ENCODE peak calls at places on chromosome 22, in six cellular contexts. A is GM23248, M is PC-3, J is PC-9, D is HCT116, Y is GM12878. R is an unnamed sample.

GRCh38 chr22:23777776-23778575 is 5.3 kb downstream of the MMP11 start:
- DNase-seq in A (no peak), M (no peak), J (no peak), D (no peak), Y (no peak), R (no peak)

GRCh38 chr22:47535681-47536080 is 773.2 kb downstream of the TBC1D22A start:
- DNase-seq in A (no peak), M (no peak), J (no peak), D (no peak), Y (no peak), R (no peak)

GRCh38 chr22:24935771-24936483 is 10.6 kb downstream of the LHFPL7 start:
- DNase-seq in A (no peak), M (no peak), J (no peak), D (no peak), Y (no peak), R (no peak)

GRCh38 chr22:33018232-33018864 is 39.8 kb downstream of the SYN3 start:
- DNase-seq in A (peak; percentile 65), M (peak; percentile 46), J (peak; percentile 50), D (peak; percentile 18), Y (peak; percentile 8), R (peak; percentile 56)

GRCh38 chr22:32789797-32790620 is 11.5 kb upstream of the TIMP3 start:
- DNase-seq in A (peak; percentile 19), M (no peak), J (no peak), D (no peak), Y (no peak), R (no peak)

GRCh38 chr22:36590441-36591056 is 61.6 kb upstream of the EIF3D start:
- DNase-seq in A (no peak), M (no peak), J (no peak), D (no peak), Y (no peak), R (no peak)

GRCh38 chr22:38570841-38571364 is 920 bp upstream of the DMC1 start:
- DNase-seq in A (peak; percentile 62), M (peak; percentile 35), J (peak; percentile 35), D (peak; percentile 7), Y (no peak), R (peak; percentile 65)

GRCh38 chr22:50735739-50736030 is 2.3 kb upstream of the ACR start:
- DNase-seq in A (no peak), M (no peak), J (no peak), D (no peak), Y (no peak), R (no peak)

GRCh38 chr22:40908895-40909294 is 42.3 kb upstream of the RBX1 start:
- DNase-seq in A (no peak), M (no peak), J (no peak), D (no peak), Y (no peak), R (no peak)

GRCh38 chr22:50544078-50544745 is 1.5 kb upstream of the KLHDC7B start:
- DNase-seq in A (peak; percentile 90), M (no peak), J (peak; percentile 82), D (no peak), Y (no peak), R (peak; percentile 73)

GRCh38 chr22:47177334-47177815 is 414.9 kb downstream of the TBC1D22A start:
- DNase-seq in A (no peak), M (no peak), J (no peak), D (no peak), Y (no peak), R (no peak)

GRCh38 chr22:23772315-23773246 is at the start of gene MMP11:
- DNase-seq in A (peak; percentile 70), M (peak; percentile 29), J (peak; percentile 30), D (no peak), Y (no peak), R (peak; percentile 50)

GRCh38 chr22:35154937-35155387 is 89.0 kb downstream of the ISX start:
- DNase-seq in A (peak; percentile 70), M (peak; percentile 71), J (peak; percentile 50), D (peak; percentile 57), Y (no peak), R (peak; percentile 33)

GRCh38 chr22:35947794-35948425 is 80.7 kb downstream of the RBFOX2 start:
- DNase-seq in A (peak; percentile 29), M (peak; percentile 58), J (no peak), D (no peak), Y (no peak), R (no peak)

GRCh38 chr22:37581534-37581933 is 1.6 kb upstream of the LGALS2 start:
- DNase-seq in A (peak; percentile 36), M (peak; percentile 54), J (peak; percentile 69), D (no peak), Y (no peak), R (no peak)

GRCh38 chr22:16806401-16806800 is 18.8 kb downstream of the XKR3 start:
- DNase-seq in A (no peak), M (no peak), J (no peak), D (no peak), Y (no peak), R (no peak)

GRCh38 chr22:40479126-40479800 is 108.9 kb downstream of the SGSM3 start:
- DNase-seq in A (peak; percentile 34), M (no peak), J (no peak), D (no peak), Y (no peak), R (no peak)

GRCh38 chr22:17969732-17970131 is 54.6 kb downstream of the MICAL3 start:
- DNase-seq in A (peak; percentile 92), M (peak; percentile 31), J (peak; percentile 45), D (no peak), Y (no peak), R (no peak)

GRCh38 chr22:44704159-44705021 is 2.4 kb downstream of the PRR5 start:
- DNase-seq in A (no peak), M (no peak), J (no peak), D (no peak), Y (no peak), R (no peak)

GRCh38 chr22:44703269-44703870 is 1.4 kb downstream of the PRR5 start:
- DNase-seq in A (no peak), M (no peak), J (no peak), D (no peak), Y (no peak), R (no peak)

GRCh38 chr22:44701187-44701586 is 817 bp upstream of the PRR5 start:
- DNase-seq in A (no peak), M (no peak), J (no peak), D (no peak), Y (no peak), R (no peak)

GRCh38 chr22:44701824-44702478 is at the start of gene PRR5:
- DNase-seq in A (peak; percentile 93), M (peak; percentile 40), J (peak; percentile 73), D (peak; percentile 51), Y (no peak), R (peak; percentile 88)

GRCh38 chr22:44702479-44703219 is 645 bp downstream of the PRR5 start:
- DNase-seq in A (peak; percentile 57), M (peak; percentile 15), J (peak; percentile 59), D (no peak), Y (no peak), R (peak; percentile 46)
- TF ChIP-seq EZH2 in A (no peak), M (no peak), J (no peak), D (no peak), Y (no peak), R (peak; percentile 95)

DNA sequence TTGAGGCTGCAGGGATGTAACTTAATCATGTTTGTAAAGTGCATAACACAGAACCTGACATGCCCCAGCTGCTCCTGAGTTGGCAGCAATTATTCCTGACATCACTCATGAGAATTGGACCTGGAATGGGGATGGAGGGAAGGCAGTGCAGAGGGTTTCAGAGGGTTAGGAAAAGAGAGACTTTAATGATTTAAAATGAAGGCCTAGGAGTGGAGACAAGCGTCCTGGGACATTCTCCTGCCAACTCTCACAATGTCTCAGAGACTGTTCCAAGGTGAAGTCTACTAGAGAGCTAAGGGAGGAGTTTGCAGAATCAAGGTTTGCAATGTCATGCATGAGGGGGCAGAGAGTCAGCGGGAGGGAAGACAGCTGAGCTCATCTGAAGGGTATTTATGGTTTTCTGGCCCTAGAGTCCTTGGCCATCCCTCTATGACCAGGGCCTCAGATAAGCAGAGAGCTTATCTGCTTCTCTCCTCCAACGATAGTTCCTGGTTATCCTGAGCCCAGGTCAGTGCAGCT is 36.9 kb downstream of the GGTLC2 start:
- DNase-seq in A (peak; percentile 51), M (no peak), J (no peak), D (no peak), Y (no peak), R (no peak)
- H3K27me3 ChIP-seq in A (peaks cover 13% of the 10 kb centered on the region), M (peaks cover 11% of the 10 kb centered on the region), J (peaks cover 23% of the 10 kb centered on the region), D (peaks cover 2% of the 10 kb centered on the region), Y (no peaks in the 10 kb centered on the region), R (peaks cover 5% of the 10 kb centered on the region)

GRCh38 chr22:19762315-19763140 is 1.9 kb downstream of the TBX1 start:
- DNase-seq in A (peak; percentile 48), M (no peak), J (no peak), D (no peak), Y (no peak), R (no peak)

GRCh38 chr22:19763141-19764049 is 2.8 kb downstream of the TBX1 start:
- DNase-seq in A (no peak), M (no peak), J (no peak), D (no peak), Y (no peak), R (no peak)

GRCh38 chr22:19765477-19766234 is 5.1 kb downstream of the TBX1 start:
- DNase-seq in A (peak; percentile 27), M (no peak), J (no peak), D (no peak), Y (no peak), R (peak; percentile 64)

GRCh38 chr22:19764636-19765476 is 4.3 kb downstream of the TBX1 start:
- DNase-seq in A (no peak), M (no peak), J (no peak), D (no peak), Y (no peak), R (no peak)

DNA sequence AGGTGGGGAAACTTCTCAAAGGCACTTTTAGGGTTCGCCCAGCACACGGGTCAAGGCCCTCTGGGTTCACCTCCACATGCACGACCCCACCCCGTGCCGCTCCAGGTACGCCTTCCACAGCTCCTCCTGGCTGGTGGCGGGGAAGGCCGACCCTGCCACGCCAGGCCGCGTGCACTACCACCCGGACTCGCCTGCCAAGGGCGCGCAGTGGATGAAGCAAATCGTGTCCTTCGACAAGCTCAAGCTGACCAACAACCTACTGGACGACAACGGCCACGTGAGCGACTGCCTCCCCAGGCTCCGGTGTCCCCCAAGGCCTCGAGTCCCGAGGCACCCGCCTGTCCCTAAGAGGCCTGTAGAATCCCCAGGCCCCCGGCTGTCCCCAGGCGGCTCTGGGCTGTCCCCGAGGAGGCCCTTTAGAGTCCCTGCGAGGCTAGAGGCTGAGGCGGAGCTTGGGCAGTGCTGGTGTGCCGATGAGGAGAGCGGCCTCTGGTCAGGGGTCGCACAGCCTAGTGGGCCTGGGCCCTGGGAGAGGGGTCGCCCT is 3.5 kb downstream of the TBX1 start:
- DNase-seq in A (no peak), M (no peak), J (no peak), D (no peak), Y (no peak), R (no peak)
- TF ChIP-seq EZH2 in A (no peak), M (no peak), J (no peak), D (no peak), Y (no peak), R (no peak)

GRCh38 chr22:46031965-46032851 is 55.2 kb upstream of the WNT7B start:
- DNase-seq in A (no peak), M (no peak), J (no peak), D (no peak), Y (no peak), R (no peak)

GRCh38 chr22:46029574-46030200 is 52.7 kb upstream of the WNT7B start:
- DNase-seq in A (no peak), M (no peak), J (no peak), D (no peak), Y (no peak), R (no peak)

GRCh38 chr22:46030241-46030880 is 53.4 kb upstream of the WNT7B start:
- DNase-seq in A (no peak), M (no peak), J (no peak), D (no peak), Y (no peak), R (no peak)

GRCh38 chr22:46031561-46031960 is 54.6 kb upstream of the WNT7B start:
- DNase-seq in A (no peak), M (no peak), J (no peak), D (no peak), Y (no peak), R (no peak)

GRCh38 chr22:46031066-46031465 is 54.1 kb upstream of the WNT7B start:
- DNase-seq in A (no peak), M (no peak), J (no peak), D (no peak), Y (no peak), R (no peak)
- H3K27me3 ChIP-seq in A (no peaks in the 10 kb centered on the region), M (no peaks in the 10 kb centered on the region), J (peaks cover 18% of the 10 kb centered on the region), D (no peaks in the 10 kb centered on the region), Y (peaks cover 9% of the 10 kb centered on the region), R (no peaks in the 10 kb centered on the region)

R was measured in DND-41.